ENCODE peak calls at places on chromosome 19, in five cellular contexts. A is heart right ventricle; U is CD8-positive, alpha-beta T cell; O is CD4-positive, alpha-beta memory T cell; G is fibroblast of lung. V is an unnamed sample.
A peak's percentile ranks its signal among the peaks of the same experiment; 100 is the strongest.

GRCh38 chr19:6586056-6586455 is 4.9 kb downstream of the CD70 start:
- DNase-seq in A (no peak), U (no peak), O (no peak), G (no peak), V (no peak)

GRCh38 chr19:37979547-37980082 is 72.6 kb downstream of the SIPA1L3 start:
- DNase-seq in A (no peak), U (no peak), O (no peak), G (no peak), V (peak; percentile 81)

GRCh38 chr19:40561947-40562346 is 14.7 kb upstream of the SHKBP1 start:
- DNase-seq in A (no peak), U (no peak), O (no peak), G (no peak), V (no peak)

GRCh38 chr19:49073514-49074378 is 1.2 kb upstream of the KCNA7 start:
- DNase-seq in A (no peak), U (no peak), O (no peak), G (no peak), V (no peak)

GRCh38 chr19:8324186-8325050 is 3.1 kb downstream of the RPS28 start:
- DNase-seq in A (peak; percentile 29), U (no peak), O (no peak), G (no peak), V (no peak)

GRCh38 chr19:2668188-2668763 is 34.2 kb downstream of the GNG7 start:
- DNase-seq in A (no peak), U (no peak), O (no peak), G (no peak), V (no peak)

GRCh38 chr19:55336101-55336500 is 3.6 kb upstream of the KMT5C start:
- DNase-seq in A (no peak), U (no peak), O (no peak), G (no peak), V (no peak)

GRCh38 chr19:57559008-57559403 is 657 bp downstream of the ZNF550 start:
- DNase-seq in A (peak; percentile 18), U (no peak), O (no peak), G (no peak), V (peak; percentile 38)

GRCh38 chr19:10742494-10742893 is 24.6 kb downstream of the DNM2 start:
- DNase-seq in A (no peak), U (no peak), O (no peak), G (no peak), V (no peak)

GRCh38 chr19:15508035-15508710 is at the start of gene CYP4F22:
- DNase-seq in A (peak; percentile 12), U (no peak), O (no peak), G (no peak), V (no peak)

GRCh38 chr19:55384576-55385235 is 614 bp upstream of the TMEM238 start:
- DNase-seq in A (peak; percentile 32), U (no peak), O (no peak), G (no peak), V (peak; percentile 71)

GRCh38 chr19:3949294-3949693 is 16.4 kb downstream of the NMRK2 start:
- DNase-seq in A (no peak), U (no peak), O (no peak), G (no peak), V (no peak)

GRCh38 chr19:34131100-34131499 is 41.2 kb upstream of the LSM14A start:
- DNase-seq in A (no peak), U (no peak), O (no peak), G (no peak), V (no peak)

GRCh38 chr19:40284501-40285352 is at the start of gene AKT2:
- DNase-seq in A (peak; percentile 71), U (peak; percentile 55), O (peak; percentile 65), G (peak; percentile 49), V (no peak)

GRCh38 chr19:15450528-15450890 is 753 bp upstream of the WIZ start:
- DNase-seq in A (no peak), U (no peak), O (no peak), G (no peak), V (no peak)

GRCh38 chr19:48393559-48394330 is at the start of gene GRIN2D:
- DNase-seq in A (no peak), U (no peak), O (peak; percentile 26), G (peak; percentile 26), V (no peak)

GRCh38 chr19:17749912-17750317 is 1.4 kb upstream of the FCHO1 start:
- DNase-seq in A (no peak), U (no peak), O (no peak), G (no peak), V (no peak)

GRCh38 chr19:19656451-19657396 is 6.8 kb downstream of the ATP13A1 start:
- DNase-seq in A (no peak), U (no peak), O (no peak), G (no peak), V (no peak)

GRCh38 chr19:54949412-54949811 is 2.1 kb upstream of the NLRP7 start:
- DNase-seq in A (no peak), U (no peak), O (no peak), G (no peak), V (no peak)

GRCh38 chr19:11355160-11356073 is at the start of gene PLPPR2:
- DNase-seq in A (peak; percentile 95), U (peak; percentile 58), O (peak; percentile 79), G (peak; percentile 85), V (peak; percentile 84)

GRCh38 chr19:57241181-57241580 is 749 bp downstream of the ZNF805 start:
- DNase-seq in A (no peak), U (no peak), O (no peak), G (peak; percentile 32), V (no peak)

GRCh38 chr19:48445256-48445605 is 552 bp upstream of the GRWD1 start:
- DNase-seq in A (no peak), U (no peak), O (no peak), G (peak; percentile 95), V (no peak)

GRCh38 chr19:48970923-48971395 is 5.8 kb downstream of the FTL start:
- DNase-seq in A (peak; percentile 85), U (peak; percentile 67), O (peak; percentile 68), G (peak; percentile 82), V (peak; percentile 75)

GRCh38 chr19:4647676-4648644 is 8.6 kb downstream of the TNFAIP8L1 start:
- DNase-seq in A (peak; percentile 74), U (no peak), O (no peak), G (no peak), V (no peak)

GRCh38 chr19:12331211-12331941 is 2.1 kb downstream of the ZNF563 start:
- DNase-seq in A (no peak), U (no peak), O (peak; percentile 25), G (no peak), V (peak; percentile 72)

GRCh38 chr19:4103073-4103418 is 20.9 kb downstream of the MAP2K2 start:
- DNase-seq in A (no peak), U (no peak), O (no peak), G (peak; percentile 29), V (no peak)

GRCh38 chr19:42420055-42420544 is 7.1 kb downstream of the LIPE start:
- DNase-seq in A (peak; percentile 64), U (peak; percentile 56), O (peak; percentile 75), G (peak; percentile 53), V (peak; percentile 78)

GRCh38 chr19:8473652-8474476 is 28.6 kb downstream of the PRAM1 start:
- DNase-seq in A (no peak), U (no peak), O (no peak), G (no peak), V (no peak)

GRCh38 chr19:15584541-15585115 is 30.4 kb upstream of the CYP4F8 start:
- DNase-seq in A (peak; percentile 83), U (peak; percentile 72), O (peak; percentile 72), G (peak; percentile 48), V (peak; percentile 48)

GRCh38 chr19:39237200-39238184 is 7.3 kb downstream of the IFNL3 start:
- DNase-seq in A (no peak), U (no peak), O (peak; percentile 21), G (no peak), V (peak; percentile 74)

GRCh38 chr19:3554254-3555083 is 2.9 kb downstream of the MFSD12 start:
- DNase-seq in A (no peak), U (peak; percentile 33), O (peak; percentile 69), G (no peak), V (no peak)

GRCh38 chr19:12137541-12137940 is 2.6 kb downstream of the ZNF20 start:
- DNase-seq in A (no peak), U (no peak), O (peak; percentile 36), G (no peak), V (no peak)

GRCh38 chr19:42401365-42402303 is 11.5 kb upstream of the CNFN start:
- DNase-seq in A (peak; percentile 85), U (peak; percentile 56), O (peak; percentile 72), G (peak; percentile 81), V (peak; percentile 69)

GRCh38 chr19:51777570-51778460 is 16.8 kb downstream of the FPR2 start:
- DNase-seq in A (peak; percentile 47), U (no peak), O (peak; percentile 28), G (peak; percentile 90), V (no peak)

GRCh38 chr19:52603558-52604207 is 33.6 kb downstream of the ZNF701 start:
- DNase-seq in A (no peak), U (no peak), O (no peak), G (peak; percentile 57), V (no peak)

DNA sequence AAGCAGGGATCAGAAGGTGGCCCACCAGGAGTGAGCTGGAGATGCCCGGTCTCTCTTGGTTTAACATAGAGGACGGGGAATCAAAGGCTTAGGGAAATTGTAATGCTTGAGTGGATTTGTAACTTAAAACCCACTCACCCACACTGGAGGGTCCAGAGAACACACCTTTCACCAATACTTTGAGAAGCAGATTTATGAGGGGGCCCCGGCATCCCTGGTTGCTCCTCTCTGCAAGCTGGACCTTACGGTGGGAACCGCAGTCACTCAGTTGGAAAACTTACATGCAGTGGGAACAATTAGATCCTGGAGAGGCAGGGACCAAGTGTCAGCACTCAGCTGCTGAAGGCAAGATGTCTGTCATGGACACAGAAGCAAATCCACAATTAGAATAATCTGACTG is 20.5 kb downstream of the PPP5C start:
- DNase-seq in A (no peak), U (no peak), O (no peak), G (no peak), V (no peak)
- H3K36me3 ChIP-seq in A (no peaks in the 10 kb centered on the region), U (no peaks in the 10 kb centered on the region), O (no peaks in the 10 kb centered on the region), G (peaks cover 1% of the 10 kb centered on the region), V (peaks cover 17% of the 10 kb centered on the region)

GRCh38 chr19:13824703-13825102 is 29.5 kb downstream of the ZSWIM4 start:
- DNase-seq in A (no peak), U (no peak), O (no peak), G (no peak), V (no peak)

GRCh38 chr19:13826652-13827235 is 31.5 kb downstream of the ZSWIM4 start:
- DNase-seq in A (no peak), U (no peak), O (no peak), G (no peak), V (no peak)

GRCh38 chr19:13830761-13831481 is 35.7 kb downstream of the ZSWIM4 start:
- DNase-seq in A (no peak), U (no peak), O (no peak), G (no peak), V (no peak)

GRCh38 chr19:13825489-13826475 is 30.5 kb downstream of the ZSWIM4 start:
- DNase-seq in A (no peak), U (no peak), O (no peak), G (no peak), V (no peak)

GRCh38 chr19:13827656-13828055 is 32.4 kb downstream of the ZSWIM4 start:
- DNase-seq in A (peak; percentile 2), U (no peak), O (no peak), G (no peak), V (no peak)
- H3K36me3 ChIP-seq in A (no peaks in the 10 kb centered on the region), U (no peaks in the 10 kb centered on the region), O (no peaks in the 10 kb centered on the region), G (peaks cover 11% of the 10 kb centered on the region), V (peaks cover 13% of the 10 kb centered on the region)

GRCh38 chr19:45821570-45821969 is 6.5 kb upstream of the RSPH6A start:
- DNase-seq in A (no peak), U (no peak), O (no peak), G (no peak), V (no peak)
- H3K36me3 ChIP-seq in A (peaks cover 5% of the 10 kb centered on the region), U (peaks cover 29% of the 10 kb centered on the region), O (peaks cover 29% of the 10 kb centered on the region), G (peaks cover 37% of the 10 kb centered on the region), V (peaks cover 47% of the 10 kb centered on the region)

GRCh38 chr19:35856001-35856400 is 710 bp upstream of the KIRREL2 start:
- DNase-seq in A (no peak), U (no peak), O (no peak), G (no peak), V (no peak)
- H3K36me3 ChIP-seq in A (no peaks in the 10 kb centered on the region), U (no peaks in the 10 kb centered on the region), O (no peaks in the 10 kb centered on the region), G (no peaks in the 10 kb centered on the region), V (no peaks in the 10 kb centered on the region)

V was measured in GM06990.